ENCODE peak calls at places on chromosome 11, in four cellular contexts. T is B cell, D is SHP77, J is astrocyte of the spinal cord. H is an unnamed sample.

GRCh38 chr11:56296877-56297276 is 4.8 kb upstream of the OR8H1 start:
- DNase-seq in T (no peak), D (no peak), J (no peak), H (no peak)

GRCh38 chr11:87083029-87083428 is 45.3 kb downstream of the TMEM135 start:
- DNase-seq in T (no peak), D (no peak), J (no peak), H (no peak)

GRCh38 chr11:93213622-93214021 is 15.8 kb upstream of the SLC36A4 start:
- DNase-seq in T (no peak), D (no peak), J (no peak), H (no peak)

GRCh38 chr11:60936467-60937143 is 12.3 kb downstream of the TMEM132A start:
- DNase-seq in T (no peak), D (no peak), J (no peak), H (no peak)

GRCh38 chr11:48099916-48100446 is 116.6 kb upstream of the OR4B1 start:
- DNase-seq in T (no peak), D (no peak), J (no peak), H (peak; percentile 33)

GRCh38 chr11:32870676-32871075 is 21.9 kb upstream of the QSER1 start:
- DNase-seq in T (no peak), D (peak; percentile 10), J (no peak), H (peak; percentile 48)

GRCh38 chr11:13269775-13270174 is 7.8 kb upstream of the BMAL1 start:
- DNase-seq in T (no peak), D (no peak), J (peak; percentile 77), H (no peak)

GRCh38 chr11:19742595-19743292 is 30.1 kb downstream of the NAV2 start:
- DNase-seq in T (peak; percentile 21), D (peak; percentile 15), J (peak; percentile 79), H (peak; percentile 60)

GRCh38 chr11:61390161-61390560 is 2.2 kb upstream of the TMEM216 start:
- DNase-seq in T (no peak), D (no peak), J (no peak), H (no peak)

H was measured in OCI-LY7.